ENCODE peak calls at places on chromosomes 5 and 9, in five cellular contexts. B is PC-9, P is BJ, A is tibial artery, R is osteocyte. Q is an unnamed sample.

GRCh38 chr5:174159327-174160247 is 114.1 kb downstream of the NSG2 start:
- DNase-seq in P (peak; percentile 52), A (peak; percentile 43), B (no peak), R (no peak), Q (no peak)

GRCh38 chr5:66307647-66308257 is 163.7 kb downstream of the SREK1 start:
- DNase-seq in B (no peak), R (no peak), P (peak; percentile 4), A (no peak), Q (no peak)

GRCh38 chr9:88535226-88535931 is 401 bp downstream of the NXNL2 start:
- DNase-seq in A (no peak), B (no peak), P (no peak), R (no peak), Q (no peak)

GRCh38 chr5:56522972-56523371 is 289.8 kb upstream of the ANKRD55 start:
- DNase-seq in R (no peak), B (peak; percentile 21), A (peak; percentile 87), P (peak; percentile 54), Q (no peak)

GRCh38 chr5:150778103-150778516 is 447 bp upstream of the SMIM3 start:
- DNase-seq in P (no peak), A (no peak), R (no peak), B (no peak), Q (no peak)

GRCh38 chr5:73022480-73023169 is 66.8 kb downstream of the FCHO2 start:
- DNase-seq in P (no peak), A (no peak), B (no peak), R (no peak), Q (no peak)

GRCh38 chr5:170523129-170523497 is 19.3 kb downstream of the KCNIP1 start:
- DNase-seq in R (no peak), B (no peak), A (no peak), P (no peak), Q (no peak)

GRCh38 chr5:58687595-58687994 is 104.7 kb downstream of the RAB3C start:
- DNase-seq in A (no peak), R (no peak), B (no peak), P (no peak), Q (no peak)

GRCh38 chr9:503331-503730 is 288.7 kb downstream of the DOCK8 start:
- DNase-seq in P (no peak), R (no peak), A (no peak), B (no peak), Q (no peak)

GRCh38 chr9:36158917-36159316 is 10.3 kb upstream of the CCIN start:
- DNase-seq in B (no peak), R (no peak), P (no peak), A (no peak), Q (no peak)

GRCh38 chr5:115264786-115265185 is 2.1 kb upstream of the PGGT1B start:
- DNase-seq in A (no peak), R (no peak), B (no peak), P (no peak), Q (no peak)

GRCh38 chr9:134068742-134069535 is 1.1 kb upstream of the BRD3 start:
- DNase-seq in B (no peak), R (no peak), P (no peak), A (peak; percentile 59), Q (no peak)

GRCh38 chr9:91905958-91906585 is 44.0 kb downstream of the ROR2 start:
- DNase-seq in B (peak; percentile 3), R (no peak), A (no peak), P (no peak), Q (no peak)

GRCh38 chr5:442335-443238 is at the start of gene EXOC3:
- DNase-seq in P (no peak), B (peak; percentile 92), A (peak; percentile 81), R (peak; percentile 93), Q (no peak)

GRCh38 chr9:131980267-131980916 is 99.3 kb downstream of the MED27 start:
- DNase-seq in B (no peak), A (no peak), P (no peak), R (no peak), Q (no peak)

GRCh38 chr5:175734016-175734415 is 76.1 kb downstream of the HRH2 start:
- DNase-seq in B (no peak), A (peak; percentile 44), R (no peak), P (no peak), Q (no peak)

GRCh38 chr9:73719660-73720059 is 568.0 kb downstream of the ANXA1 start:
- DNase-seq in A (no peak), P (no peak), B (no peak), R (no peak), Q (no peak)

GRCh38 chr5:6792911-6793451 is 79.7 kb downstream of the TENT4A start:
- DNase-seq in P (no peak), A (no peak), R (peak; percentile 54), B (no peak), Q (no peak)

GRCh38 chr5:125874717-125875116 is 548.5 kb upstream of the GRAMD2B start:
- DNase-seq in B (no peak), A (no peak), R (no peak), P (no peak), Q (no peak)

GRCh38 chr9:32705059-32705458 is 69.6 kb upstream of the TAF1L start:
- DNase-seq in A (no peak), R (no peak), B (peak; percentile 52), P (no peak), Q (no peak)

GRCh38 chr9:129596541-129597328 is 24.2 kb downstream of the C9orf50 start:
- DNase-seq in R (no peak), P (no peak), A (peak; percentile 89), B (peak; percentile 62), Q (no peak)

GRCh38 chr9:35680331-35681105 is 6.8 kb downstream of the CA9 start:
- DNase-seq in B (no peak), R (no peak), A (peak; percentile 84), P (no peak), Q (no peak)

GRCh38 chr9:12712532-12712931 is 19.3 kb downstream of the TYRP1 start:
- DNase-seq in P (no peak), A (no peak), B (no peak), R (no peak), Q (no peak)

GRCh38 chr5:14457475-14457874 is 124.1 kb upstream of the OTULINL start:
- DNase-seq in B (no peak), R (no peak), A (no peak), P (no peak), Q (no peak)

GRCh38 chr5:174723979-174724483 is 351 bp upstream of the MSX2 start:
- DNase-seq in R (no peak), A (no peak), B (no peak), P (no peak), Q (no peak)

GRCh38 chr9:90544488-90544887 is 98.1 kb downstream of the DIRAS2 start:
- DNase-seq in P (no peak), B (no peak), A (no peak), R (no peak), Q (no peak)

GRCh38 chr5:72760259-72760658 is 56.2 kb upstream of the TNPO1 start:
- DNase-seq in A (no peak), R (no peak), B (no peak), P (no peak), Q (no peak)

GRCh38 chr5:83917261-83917908 is 196.7 kb upstream of the HAPLN1 start:
- DNase-seq in R (no peak), B (no peak), A (no peak), P (no peak), Q (no peak)

GRCh38 chr5:125481506-125482455 is 735.3 kb upstream of the ZNF608 start:
- DNase-seq in A (no peak), R (no peak), P (no peak), B (no peak), Q (no peak)

GRCh38 chr5:1010641-1011046 is 2.0 kb downstream of the NKD2 start:
- DNase-seq in B (peak; percentile 22), A (peak; percentile 48), P (no peak), R (no peak), Q (no peak)

GRCh38 chr5:158135682-158136176 is 276.8 kb upstream of the CLINT1 start:
- DNase-seq in A (no peak), P (no peak), R (no peak), B (no peak), Q (no peak)

GRCh38 chr9:134626576-134627416 is 14.8 kb upstream of the COL5A1 start:
- DNase-seq in R (no peak), A (peak; percentile 57), P (no peak), B (no peak), Q (no peak)

GRCh38 chr9:87682618-87683017 is 43.3 kb upstream of the CTSL start:
- DNase-seq in A (no peak), B (no peak), P (no peak), R (no peak), Q (no peak)

GRCh38 chr5:138065102-138065501 is 18.7 kb upstream of the WNT8A start:
- DNase-seq in B (no peak), P (no peak), A (no peak), R (no peak), Q (no peak)
- TF ChIP-seq CTCF in B (no peak), P (peak; percentile 36), A (no peak), R (peak; percentile 28), Q (no peak)

DNA sequence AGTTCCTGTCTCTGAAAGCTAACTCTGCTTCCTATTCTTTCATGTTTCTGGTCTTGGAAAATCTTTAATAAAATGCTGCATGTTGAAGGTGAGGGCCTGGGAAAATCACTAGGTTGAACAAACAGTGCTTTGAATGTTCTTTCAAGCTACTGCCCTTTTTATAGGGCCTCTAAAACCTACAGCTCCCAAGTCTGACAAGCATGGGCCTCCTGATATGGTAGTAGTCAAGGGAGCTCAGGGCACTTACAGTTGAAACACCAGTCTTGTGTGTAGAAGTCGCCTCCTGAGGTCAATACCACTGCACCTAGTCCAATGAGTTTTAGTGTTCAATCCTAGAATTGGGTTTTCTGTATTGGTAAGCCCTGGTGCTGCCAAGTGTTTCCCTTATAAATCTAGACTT is 20.5 kb downstream of the VLDLR start:
- DNase-seq in R (no peak), B (no peak), P (no peak), A (no peak), Q (no peak)
- TF ChIP-seq CTCF in R (no peak), B (no peak), P (no peak), A (no peak), Q (no peak)

GRCh38 chr9:130662099-130662926 is 2.1 kb upstream of the PRDM12 start:
- DNase-seq in B (no peak), P (no peak), R (no peak), A (no peak), Q (no peak)
- TF ChIP-seq CTCF in B (no peak), P (no peak), R (no peak), A (no peak), Q (no peak)

DNA sequence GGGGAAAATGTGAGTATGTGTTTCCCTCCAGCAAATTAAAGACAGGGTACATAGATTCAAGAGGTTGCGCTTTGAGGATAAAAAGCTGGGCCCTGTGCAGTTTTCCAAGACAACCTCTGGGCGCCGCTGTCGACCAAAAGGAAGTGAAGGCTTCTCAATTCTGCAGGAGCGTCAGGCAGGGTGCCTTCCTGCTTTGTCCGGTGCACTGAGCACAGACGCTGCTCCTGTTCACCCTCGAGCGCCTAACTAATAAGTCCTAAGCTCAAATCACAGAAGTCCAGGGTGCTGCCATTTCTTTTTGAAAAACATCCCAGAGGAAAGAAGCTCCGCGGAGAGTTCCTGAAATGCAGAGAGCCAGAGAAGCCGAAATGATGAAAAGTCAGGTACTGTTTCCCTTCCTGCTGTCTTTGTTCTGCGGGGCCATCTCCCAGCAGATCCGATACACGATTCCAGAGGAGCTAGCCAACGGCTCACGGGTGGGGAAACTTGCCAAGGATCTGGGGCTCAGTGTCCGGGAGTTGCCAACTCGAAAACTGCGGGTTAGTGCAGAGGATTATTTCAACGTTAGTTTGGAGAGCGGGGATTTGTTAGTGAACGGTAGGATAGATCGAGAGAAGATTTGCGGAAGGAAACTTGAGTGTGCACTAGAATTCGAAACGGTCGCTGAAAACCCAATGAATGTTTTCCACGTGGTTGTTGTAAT is at the start of gene PCDHGB1:
- DNase-seq in R (no peak), B (peak; percentile 33), P (no peak), A (no peak), Q (no peak)
- TF ChIP-seq CTCF in R (peak; percentile 33), B (peak; percentile 44), P (peak; percentile 76), A (peak; percentile 23), Q (no peak)

GRCh38 chr5:177113566-177114424 is 19.8 kb upstream of the NSD1 start:
- DNase-seq in R (peak; percentile 91), A (peak; percentile 83), P (no peak), B (peak; percentile 81), Q (peak; percentile 76)
- TF ChIP-seq CTCF in R (peak; percentile 97), A (peak; percentile 97), P (peak; percentile 99), B (peak; percentile 98), Q (peak; percentile 88)

Q was measured in omental fat pad.